ENCODE peak calls at places on chromosomes 12 and 14, in four cellular contexts. K, D, M and Q are unnamed samples.

GRCh38 chr14:100341301-100342031 is 18.3 kb downstream of the SLC25A47 start:
- DNase-seq in K (no peak), D (peak; percentile 75), M (no peak), Q (no peak)

GRCh38 chr12:47938093-47938492 is 25.3 kb upstream of the TMEM106C start:
- DNase-seq in K (no peak), D (no peak), M (no peak), Q (no peak)

GRCh38 chr14:74952697-74953484 is 2.5 kb downstream of the PGF start:
- DNase-seq in K (no peak), D (no peak), M (no peak), Q (no peak)

GRCh38 chr12:118371354-118372282 is 1.1 kb downstream of the TAOK3 start:
- DNase-seq in K (no peak), D (peak; percentile 16), M (no peak), Q (no peak)

GRCh38 chr12:12668005-12668404 is 28.0 kb downstream of the GPR19 start:
- DNase-seq in K (no peak), D (no peak), M (no peak), Q (no peak)

GRCh38 chr12:100279612-100280244 is 12.8 kb downstream of the SCYL2 start:
- DNase-seq in K (no peak), D (no peak), M (peak; percentile 22), Q (no peak)

GRCh38 chr14:105143451-105144230 is 24.9 kb downstream of the JAG2 start:
- DNase-seq in K (no peak), D (no peak), M (no peak), Q (no peak)

GRCh38 chr12:67520611-67521010 is 127.9 kb upstream of the DYRK2 start:
- DNase-seq in K (no peak), D (no peak), M (no peak), Q (no peak)

GRCh38 chr14:22339277-22339676 is 249.7 kb downstream of the DAD1 start:
- DNase-seq in K (no peak), D (no peak), M (no peak), Q (no peak)

GRCh38 chr14:38357557-38357956 is 101.7 kb upstream of the CLEC14A start:
- DNase-seq in K (no peak), D (no peak), M (no peak), Q (no peak)

GRCh38 chr14:76904100-76904739 is 78.0 kb downstream of the LRRC74A start:
- DNase-seq in K (no peak), D (no peak), M (no peak), Q (no peak)

GRCh38 chr14:23054000-23054811 is 3.1 kb downstream of the CDH24 start:
- DNase-seq in K (no peak), D (no peak), M (no peak), Q (no peak)

GRCh38 chr14:35306114-35306513 is 13.9 kb downstream of the PSMA6 start:
- DNase-seq in K (no peak), D (no peak), M (no peak), Q (no peak)

GRCh38 chr14:35302211-35302528 is 10.0 kb downstream of the PSMA6 start:
- DNase-seq in K (no peak), D (no peak), M (no peak), Q (no peak)

GRCh38 chr14:35305633-35306032 is 13.5 kb downstream of the PSMA6 start:
- DNase-seq in K (no peak), D (no peak), M (no peak), Q (no peak)

GRCh38 chr14:35303149-35303548 is 11.0 kb downstream of the PSMA6 start:
- DNase-seq in K (no peak), D (no peak), M (no peak), Q (no peak)

GRCh38 chr14:35304812-35305462 is 12.8 kb downstream of the PSMA6 start:
- DNase-seq in K (no peak), D (no peak), M (no peak), Q (no peak)
- TF ChIP-seq POLR2A in K (no peak), D (no peak), M (no peak), Q (no peak)

DNA sequence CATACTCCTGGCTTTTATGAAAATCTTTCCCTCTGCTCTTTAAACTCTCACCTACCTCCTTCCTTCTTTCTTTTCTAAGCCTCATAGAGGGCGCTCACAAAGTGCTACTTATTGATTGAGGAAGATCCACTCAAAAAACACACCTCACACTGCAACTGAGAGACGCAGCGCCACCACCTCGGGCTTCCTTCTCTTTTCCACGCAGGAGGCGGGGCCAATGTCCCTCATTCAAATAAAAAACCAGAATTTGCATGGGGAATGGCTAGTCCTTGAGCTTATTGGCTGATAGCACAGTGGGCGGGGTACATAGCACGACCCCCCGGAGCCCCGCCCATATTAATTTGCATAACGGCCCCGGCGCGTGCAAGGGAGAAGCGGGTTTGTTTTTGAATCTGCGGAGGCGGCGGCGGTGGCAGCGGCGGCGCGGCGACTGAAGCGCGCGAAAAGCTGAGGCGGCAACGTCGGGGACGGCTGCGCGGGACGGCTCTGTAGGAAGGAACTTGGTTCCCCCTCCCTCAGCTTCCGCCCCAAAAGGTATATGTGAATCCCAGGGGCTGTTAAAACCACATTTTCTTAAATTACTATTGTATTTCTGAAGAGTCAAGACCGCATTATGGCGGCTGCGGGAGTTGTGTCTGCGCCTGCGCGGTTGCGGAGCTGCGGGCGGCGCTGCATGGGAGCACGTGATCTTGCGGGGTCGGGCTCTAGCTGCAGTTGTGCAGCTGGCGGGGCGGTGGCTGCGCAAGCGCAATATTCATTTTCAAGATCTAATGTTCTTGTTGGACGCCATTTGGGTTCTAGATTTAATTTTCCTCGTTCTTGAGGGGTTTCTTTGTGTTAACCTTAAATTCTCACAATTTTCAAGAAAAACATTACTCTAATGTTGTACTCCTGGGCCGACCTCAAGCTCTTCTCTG is at the start of gene ATF7IP:
- DNase-seq in K (peak; percentile 72), D (peak; percentile 100), M (peak; percentile 29), Q (peak; percentile 98)
- TF ChIP-seq POLR2A in K (peak; percentile 85), D (peak; percentile 77), M (no peak), Q (no peak)

GRCh38 chr12:24899503-24900098 is 49.3 kb downstream of the BCAT1 start:
- DNase-seq in K (no peak), D (no peak), M (no peak), Q (no peak)

GRCh38 chr12:24903305-24904088 is 45.4 kb downstream of the BCAT1 start:
- DNase-seq in K (no peak), D (no peak), M (no peak), Q (no peak)

GRCh38 chr12:24904871-24905270 is 44.0 kb downstream of the BCAT1 start:
- DNase-seq in K (no peak), D (no peak), M (no peak), Q (peak; percentile 4)

GRCh38 chr12:24902521-24903304 is 46.2 kb downstream of the BCAT1 start:
- DNase-seq in K (peak; percentile 38), D (no peak), M (no peak), Q (no peak)

GRCh38 chr12:24901975-24902461 is 46.9 kb downstream of the BCAT1 start:
- DNase-seq in K (no peak), D (no peak), M (no peak), Q (no peak)
- TF ChIP-seq POLR2A in K (no peak), D (no peak), M (no peak), Q (no peak)

GRCh38 chr14:73372529-73372928 is 85.8 kb downstream of the NUMB start:
- DNase-seq in K (no peak), D (no peak), M (no peak), Q (no peak)
- TF ChIP-seq POLR2A in K (no peak), D (no peak), M (no peak), Q (no peak)

GRCh38 chr12:109154485-109155438 is 38.4 kb downstream of the ACACB start:
- DNase-seq in K (peak; percentile 76), D (peak; percentile 98), M (peak; percentile 51), Q (peak; percentile 97)
- TF ChIP-seq POLR2A in K (no peak), D (peak; percentile 52), M (peak; percentile 68), Q (peak; percentile 41)

GRCh38 chr12:27332407-27333310 is at the start of gene BMAL2:
- DNase-seq in K (peak; percentile 49), D (peak; percentile 64), M (peak; percentile 20), Q (no peak)
- TF ChIP-seq POLR2A in K (peak; percentile 60), D (peak; percentile 52), M (no peak), Q (no peak)

GRCh38 chr12:55727643-55728184 is 1.1 kb downstream of the CD63 start:
- DNase-seq in K (no peak), D (peak; percentile 46), M (no peak), Q (no peak)

GRCh38 chr12:55730447-55730820 is 1.6 kb upstream of the CD63 start:
- DNase-seq in K (no peak), D (no peak), M (no peak), Q (no peak)

GRCh38 chr12:55728185-55728931 is 451 bp downstream of the CD63 start:
- DNase-seq in K (no peak), D (peak; percentile 39), M (no peak), Q (no peak)

GRCh38 chr12:55728932-55729591 is at the start of gene CD63:
- DNase-seq in K (peak; percentile 93), D (peak; percentile 95), M (peak; percentile 56), Q (peak; percentile 95)

DNA sequence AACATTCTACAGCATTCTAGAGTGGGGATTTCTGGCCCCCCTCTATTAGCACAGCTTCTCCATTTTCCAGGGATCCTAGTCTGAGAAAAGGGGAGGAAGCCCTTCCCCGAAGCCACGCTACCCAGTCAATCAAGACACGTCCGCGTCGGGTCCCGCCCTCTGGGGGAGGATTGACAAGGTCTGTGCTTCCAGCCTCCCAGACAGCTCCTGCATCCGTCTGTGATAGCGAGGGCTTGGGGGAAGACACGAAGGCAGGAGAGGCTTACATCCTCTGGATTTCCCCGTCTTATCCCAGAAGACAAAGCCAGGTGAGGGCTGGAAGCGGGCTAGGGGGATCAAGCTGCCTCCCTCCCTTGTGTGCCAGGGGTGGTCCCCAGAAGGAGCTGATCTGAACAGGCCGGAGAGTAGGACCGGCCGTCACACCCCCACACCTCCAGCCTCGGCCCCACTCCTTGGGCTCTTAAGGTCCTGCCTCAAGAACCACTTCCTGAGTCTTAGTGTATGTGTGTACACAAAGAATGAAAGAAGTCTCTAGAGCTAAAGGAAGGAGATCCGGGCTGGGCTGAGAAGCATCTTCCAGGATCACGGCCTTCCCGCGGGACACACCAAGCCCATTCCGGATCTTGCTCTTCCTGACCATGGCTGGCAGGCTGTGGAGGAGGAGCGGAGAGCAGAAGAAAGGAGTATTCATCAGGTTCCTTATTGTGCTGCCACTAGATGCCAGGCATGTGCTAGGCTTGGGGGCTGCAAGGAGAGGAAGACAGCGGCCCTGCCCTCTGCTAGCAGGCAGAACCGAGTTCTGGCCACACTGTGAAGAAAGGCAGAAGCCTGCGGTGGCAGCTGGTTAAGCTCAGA is 1.0 kb upstream of the CD63 start:
- DNase-seq in K (peak; percentile 73), D (peak; percentile 98), M (peak; percentile 73), Q (peak; percentile 98)
- TF ChIP-seq POLR2A in K (peak; percentile 32), D (peak; percentile 18), M (no peak), Q (no peak)

DNA sequence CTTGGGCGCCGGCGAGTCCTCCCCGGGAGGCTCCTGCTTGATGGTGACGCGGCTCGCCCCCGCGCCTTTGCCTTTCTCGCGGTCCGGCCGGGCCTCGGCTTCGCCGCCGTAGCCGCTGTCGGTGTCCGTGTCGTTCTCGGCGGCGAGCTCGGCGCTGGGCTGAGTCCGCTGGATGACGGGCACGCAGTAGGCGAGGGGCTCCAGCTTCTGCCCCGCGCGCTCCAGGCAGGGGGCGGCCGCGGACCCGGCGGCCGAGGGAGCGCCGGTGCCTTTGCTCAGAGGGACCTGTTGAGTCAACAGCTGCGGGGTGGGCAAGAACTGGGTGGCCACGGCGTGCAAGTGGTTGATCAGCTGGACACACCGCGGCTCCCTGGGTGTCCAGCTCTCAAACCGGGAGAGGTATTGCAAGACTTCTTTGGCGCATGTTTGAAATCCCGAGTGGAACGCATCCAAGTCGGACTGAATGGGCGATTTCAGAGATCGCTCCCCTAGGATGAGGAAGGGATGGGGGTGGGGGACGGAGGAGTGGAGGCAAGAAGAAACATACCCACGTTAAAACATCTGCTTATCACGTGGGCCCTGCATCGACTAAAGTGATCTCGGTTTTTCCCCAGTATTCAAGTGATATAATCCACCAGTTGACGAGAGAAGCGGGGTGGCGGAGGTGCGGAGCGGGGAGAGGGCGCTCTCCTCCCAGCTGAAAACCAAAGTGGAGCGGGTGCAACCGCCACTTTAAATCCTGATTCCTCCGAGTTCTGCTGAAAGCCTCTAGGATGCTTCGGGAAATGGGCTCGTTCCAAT is 2.0 kb downstream of the BHLHE41 start:
- DNase-seq in K (no peak), D (peak; percentile 33), M (no peak), Q (peak; percentile 95)
- TF ChIP-seq POLR2A in K (no peak), D (no peak), M (no peak), Q (no peak)